ENCODE peak calls at places on chromosomes 16 and 17, in eight cellular contexts. O, C, D, R, A, T, Z and F are unnamed samples.

GRCh38 chr17:4178651-4179050 is 35.7 kb downstream of the CYB5D2 start:
- DNase-seq in O (no peak), A (no peak), C (peak; percentile 41), D (no peak), Z (no peak), R (no peak), T (no peak), F (no peak)

GRCh38 chr16:67364610-67365256 is 28.6 kb downstream of the TPPP3 start:
- DNase-seq in T (peak; percentile 23), O (no peak), Z (no peak), D (no peak), A (no peak), R (no peak), C (no peak), F (no peak)

GRCh38 chr17:62300697-62301096 is 79.7 kb upstream of the EFCAB3 start:
- DNase-seq in D (no peak), R (no peak), O (no peak), C (no peak), T (no peak), Z (no peak), A (no peak), F (no peak)

GRCh38 chr17:46972346-46972745 is 6.7 kb downstream of the RPRML start:
- DNase-seq in O (no peak), T (no peak), D (no peak), C (peak; percentile 73), Z (no peak), R (no peak), A (no peak), F (no peak)

GRCh38 chr17:27873746-27874145 is 19.4 kb downstream of the LYRM9 start:
- DNase-seq in T (no peak), Z (no peak), O (no peak), C (no peak), D (no peak), A (no peak), R (no peak), F (no peak)

GRCh38 chr17:9924735-9925191 is 19.7 kb upstream of the RCVRN start:
- DNase-seq in Z (peak; percentile 87), A (no peak), O (no peak), C (no peak), D (no peak), R (peak; percentile 75), T (peak; percentile 39), F (no peak)

GRCh38 chr16:24962747-24963146 is 52.4 kb downstream of the ARHGAP17 start:
- DNase-seq in C (no peak), D (no peak), T (no peak), Z (no peak), R (no peak), O (no peak), A (no peak), F (no peak)

GRCh38 chr17:64002658-64003525 is 4.7 kb downstream of the PRR29 start:
- DNase-seq in C (peak; percentile 55), O (no peak), R (no peak), A (no peak), Z (no peak), T (no peak), D (peak; percentile 56), F (no peak)

GRCh38 chr16:116015-116414 is 22.5 kb downstream of the NPRL3 start:
- DNase-seq in T (no peak), A (no peak), D (no peak), Z (no peak), C (no peak), O (no peak), R (no peak), F (no peak)

GRCh38 chr17:6402258-6402657 is 32.7 kb downstream of the AIPL1 start:
- DNase-seq in Z (no peak), T (no peak), A (no peak), D (no peak), R (no peak), O (no peak), C (no peak), F (no peak)

GRCh38 chr16:10619271-10619849 is 39.0 kb upstream of the EMP2 start:
- DNase-seq in Z (no peak), O (no peak), D (peak; percentile 85), T (no peak), C (no peak), R (no peak), A (no peak), F (no peak)

GRCh38 chr16:85416267-85417109 is 196.6 kb upstream of the GSE1 start:
- DNase-seq in A (no peak), T (no peak), R (peak; percentile 15), Z (peak; percentile 67), C (peak; percentile 81), O (no peak), D (peak; percentile 92), F (peak; percentile 78)

GRCh38 chr17:49930880-49931279 is 38.1 kb upstream of the DLX4 start:
- DNase-seq in T (no peak), C (no peak), Z (no peak), A (no peak), R (no peak), O (no peak), D (peak; percentile 66), F (no peak)

GRCh38 chr17:45895304-45895968 is 1.1 kb downstream of the MAPT start:
- DNase-seq in O (no peak), A (peak; percentile 19), T (peak; percentile 14), R (no peak), D (peak; percentile 84), Z (peak; percentile 47), C (peak; percentile 73), F (no peak)

GRCh38 chr17:8175795-8176196 is 384 bp downstream of the TMEM107 start:
- DNase-seq in A (no peak), Z (peak; percentile 39), R (no peak), C (peak; percentile 70), D (peak; percentile 59), O (no peak), T (no peak), F (no peak)

GRCh38 chr17:29061036-29061435 is 18.1 kb downstream of the PIPOX start:
- DNase-seq in R (no peak), A (no peak), O (no peak), Z (no peak), T (no peak), C (no peak), D (no peak), F (no peak)

GRCh38 chr17:60439501-60439900 is 17.2 kb downstream of the CHCT1 start:
- DNase-seq in C (no peak), D (no peak), T (peak; percentile 30), Z (no peak), R (peak; percentile 68), O (no peak), A (no peak), F (no peak)

GRCh38 chr16:85673529-85674417 is 15.0 kb downstream of the GINS2 start:
- DNase-seq in R (peak; percentile 75), O (no peak), C (no peak), T (peak; percentile 95), Z (no peak), A (no peak), D (peak; percentile 75), F (no peak)

GRCh38 chr17:81821147-81821546 is 11.9 kb downstream of the MCRIP1 start:
- DNase-seq in R (no peak), O (no peak), Z (no peak), C (no peak), A (no peak), D (no peak), T (no peak), F (no peak)
- H3K27ac ChIP-seq in R (no peak overlapping the region), O (peak overlapping the region; percentile 83), Z (peak overlapping the region; percentile 54), C (peak overlapping the region; percentile 81), A (no peak overlapping the region), D (peak overlapping the region; percentile 83), T (no peak overlapping the region), F (peak overlapping the region; percentile 92)

GRCh38 chr17:73620414-73620813 is 23.8 kb downstream of the SDK2 start:
- DNase-seq in Z (no peak), R (no peak), D (no peak), O (no peak), C (no peak), A (no peak), T (no peak), F (no peak)
- TF ChIP-seq CTCF in Z (no peak), R (no peak), D (no peak), O (peak; percentile 37), C (no peak), A (no peak), T (no peak), F (no peak)

GRCh38 chr17:68602267-68602644 is 1.1 kb upstream of the FAM20A start:
- DNase-seq in R (no peak), T (no peak), O (no peak), D (no peak), C (no peak), A (no peak), Z (no peak), F (no peak)

GRCh38 chr17:68600123-68600880 is 865 bp downstream of the FAM20A start:
- DNase-seq in R (no peak), A (peak; percentile 68), Z (peak; percentile 28), D (peak; percentile 91), C (peak; percentile 69), T (no peak), O (no peak), F (no peak)

GRCh38 chr17:68599873-68600122 is 1.4 kb downstream of the FAM20A start:
- DNase-seq in O (no peak), R (no peak), D (no peak), T (no peak), C (no peak), A (no peak), Z (no peak), F (no peak)

GRCh38 chr17:68601565-68602266 is 549 bp upstream of the FAM20A start:
- DNase-seq in C (no peak), D (no peak), Z (no peak), R (no peak), T (no peak), O (no peak), A (no peak), F (no peak)

GRCh38 chr17:68600881-68601564 is at the start of gene FAM20A:
- DNase-seq in T (no peak), D (peak; percentile 94), C (peak; percentile 73), R (no peak), O (no peak), Z (peak; percentile 24), A (peak; percentile 69), F (peak; percentile 54)
- TF ChIP-seq POLR2A in T (no peak), D (peak; percentile 86), C (no peak), R (no peak), O (no peak), Z (no peak), A (peak; percentile 29), F (no peak)

GRCh38 chr16:1726661-1727502 is 20.9 kb downstream of the MAPK8IP3 start:
- DNase-seq in T (no peak), A (no peak), C (no peak), D (peak; percentile 64), Z (no peak), R (no peak), O (no peak), F (no peak)

GRCh38 chr16:1724491-1724890 is 18.5 kb downstream of the MAPK8IP3 start:
- DNase-seq in D (peak; percentile 38), O (no peak), C (no peak), A (no peak), R (no peak), Z (no peak), T (no peak), F (no peak)

GRCh38 chr16:1723450-1724147 is 17.6 kb downstream of the MAPK8IP3 start:
- DNase-seq in O (no peak), Z (peak; percentile 41), T (peak; percentile 60), D (no peak), A (no peak), R (peak; percentile 32), C (no peak), F (peak; percentile 58)

DNA sequence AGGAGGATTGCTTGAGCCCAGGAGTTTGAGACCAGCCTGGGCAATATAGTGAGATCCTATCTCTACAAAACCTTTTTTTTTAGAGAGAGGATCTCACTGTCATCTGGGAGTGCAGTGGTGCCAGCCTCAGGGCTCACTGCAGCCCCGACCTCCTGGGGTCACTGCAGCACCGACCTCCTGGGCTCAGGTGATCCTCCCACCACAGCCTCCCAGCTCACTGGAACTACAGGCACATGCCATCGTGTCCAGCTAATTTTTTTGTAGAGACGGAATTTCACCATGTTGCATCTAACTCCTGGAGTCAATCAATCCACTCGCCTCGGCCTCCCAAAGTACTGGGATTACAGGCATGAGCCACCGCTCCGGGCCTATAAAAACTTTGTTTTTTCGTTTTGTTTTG is 15.4 kb downstream of the MAPK8IP3 start:
- DNase-seq in C (no peak), R (no peak), T (no peak), D (no peak), O (no peak), Z (no peak), A (no peak), F (no peak)
- H3K27ac ChIP-seq in C (peak overlapping the region; percentile 56), R (no peak overlapping the region), T (peak overlapping the region; percentile 29), D (peak overlapping the region; percentile 53), O (peak overlapping the region; percentile 64), Z (peak overlapping the region; percentile 71), A (no peak overlapping the region), F (peak overlapping the region; percentile 60)